ENCODE peak calls at places on chromosomes 1 and 21, in five cellular contexts. V is BJ, Y is osteocyte, F is fibroblast of the aortic adventitia, U is heart right ventricle. Q is an unnamed sample.

GRCh38 chr21:45926281-45926680 is 55.3 kb upstream of the COL6A1 start:
- DNase-seq in Y (no peak), V (no peak), F (peak), U (no peak), Q (no peak)

GRCh38 chr1:9843576-9843945 is 19.8 kb upstream of the CLSTN1 start:
- DNase-seq in Y (no peak), U (no peak), V (no peak), F (no peak), Q (no peak)

GRCh38 chr1:56180806-56181205 is 398.6 kb downstream of the PLPP3 start:
- DNase-seq in V (no peak), Y (no peak), F (peak), U (no peak), Q (no peak)

GRCh38 chr21:44871576-44872265 is 1.8 kb downstream of the PTTG1IP start:
- DNase-seq in V (peak), Y (no peak), F (peak), U (no peak), Q (peak)

GRCh38 chr1:205593967-205594366 is 37.8 kb downstream of the ELK4 start:
- DNase-seq in V (no peak), F (no peak), Y (peak), U (no peak), Q (peak)

GRCh38 chr1:206970406-206970805 is at the start of gene FCAMR:
- DNase-seq in F (no peak), Y (no peak), V (no peak), U (no peak), Q (no peak)

GRCh38 chr1:11858158-11858557 is 587 bp downstream of the NPPB start:
- DNase-seq in Y (no peak), V (no peak), U (no peak), F (no peak), Q (no peak)

GRCh38 chr21:19022978-19023377 is 619.4 kb upstream of the TMPRSS15 start:
- DNase-seq in V (no peak), F (no peak), U (no peak), Y (no peak), Q (no peak)

GRCh38 chr1:218481116-218481775 is 136.1 kb downstream of the TGFB2 start:
- DNase-seq in F (peak), U (no peak), Y (no peak), V (no peak), Q (no peak)

GRCh38 chr1:19831441-19831840 is 16.4 kb upstream of the RNF186 start:
- DNase-seq in V (no peak), U (no peak), Y (no peak), F (no peak), Q (no peak)

GRCh38 chr1:207828046-207828445 is 76.2 kb downstream of the CD46 start:
- DNase-seq in V (no peak), Y (no peak), F (no peak), U (no peak), Q (no peak)

GRCh38 chr1:67874501-67875111 is 41.3 kb upstream of the GNG12 start:
- DNase-seq in U (no peak), V (no peak), Y (no peak), F (no peak), Q (no peak)

GRCh38 chr1:86447198-86447790 is 21.4 kb upstream of the CLCA1 start:
- DNase-seq in V (no peak), F (no peak), U (no peak), Y (no peak), Q (no peak)

GRCh38 chr1:78275456-78275855 is 215.3 kb upstream of the PTGFR start:
- DNase-seq in F (peak), Y (no peak), U (no peak), V (no peak), Q (no peak)

GRCh38 chr1:78279051-78279450 is 211.7 kb upstream of the PTGFR start:
- DNase-seq in F (peak), U (no peak), Y (no peak), V (peak), Q (no peak)

GRCh38 chr1:78274814-78275213 is 216.0 kb upstream of the PTGFR start:
- DNase-seq in V (no peak), F (peak), U (no peak), Y (no peak), Q (no peak)

GRCh38 chr1:78277253-78277652 is 213.5 kb upstream of the PTGFR start:
- DNase-seq in V (no peak), U (no peak), Y (no peak), F (peak), Q (no peak)

DNA sequence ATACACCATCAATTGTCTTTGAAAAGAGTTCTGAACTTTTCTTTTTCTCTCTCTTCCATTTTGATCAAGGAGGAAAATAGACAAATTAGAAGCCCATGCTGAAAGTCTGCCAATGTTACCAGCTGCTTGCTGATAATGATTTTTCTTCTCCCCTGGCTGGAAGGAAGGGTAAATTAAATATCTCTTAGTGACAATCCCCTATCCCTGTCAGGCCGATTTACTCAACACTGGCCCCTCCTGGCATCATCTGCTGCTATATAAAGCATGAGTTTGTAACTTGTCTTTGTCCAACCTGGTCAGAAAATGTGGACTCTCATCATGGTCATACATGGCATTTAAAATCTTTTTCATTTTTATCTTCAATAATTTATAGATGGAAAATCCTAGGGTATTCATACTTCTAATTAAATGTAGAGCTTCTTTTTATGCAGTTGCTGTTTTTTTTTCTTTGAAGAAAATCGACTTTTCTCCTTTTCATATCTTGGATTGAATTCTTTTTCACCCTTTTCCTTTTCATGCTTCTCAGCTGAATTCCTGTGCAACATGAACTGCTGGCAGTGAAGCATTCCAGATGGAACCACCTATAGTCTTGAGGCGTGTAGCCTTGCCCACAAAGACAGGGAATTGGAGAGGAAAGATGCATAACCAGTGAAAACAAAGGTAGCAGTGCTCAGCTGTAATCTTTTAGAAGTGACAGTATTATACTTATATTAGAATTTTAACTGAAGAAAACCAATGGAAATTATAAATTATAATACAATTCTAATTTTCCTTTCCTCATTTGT is 214.7 kb upstream of the PTGFR start:
- DNase-seq in U (no peak), F (peak), Y (no peak), V (no peak), Q (no peak)
- TF ChIP-seq CTCF in U (no peak), F (no peak), Y (no peak), V (no peak), Q (no peak)

GRCh38 chr1:198651685-198652400 is 13.0 kb downstream of the PTPRC start:
- DNase-seq in U (no peak), Y (no peak), F (no peak), V (no peak), Q (no peak)
- TF ChIP-seq CTCF in U (no peak), Y (no peak), F (no peak), V (no peak), Q (no peak)

DNA sequence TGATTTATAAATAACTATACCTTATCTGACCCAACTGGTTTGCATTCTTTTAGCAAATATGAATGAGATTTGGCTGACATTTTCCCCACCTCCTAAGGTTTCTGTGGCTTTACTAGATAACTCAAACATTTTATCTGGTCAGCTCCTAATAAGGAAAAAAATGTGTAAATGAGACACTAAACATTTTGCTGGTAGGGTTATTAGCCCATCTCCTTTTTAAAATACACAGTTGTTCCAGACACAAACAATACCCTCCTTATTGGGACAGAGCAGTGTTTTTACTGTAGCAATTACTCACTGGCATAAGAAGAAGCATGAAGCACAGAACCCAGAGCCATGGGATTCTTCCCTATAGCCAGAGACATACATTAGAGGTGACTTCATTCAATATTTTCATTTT is 53.8 kb upstream of the NUF2 start:
- DNase-seq in U (no peak), V (no peak), F (no peak), Y (no peak), Q (no peak)
- TF ChIP-seq CTCF in U (no peak), V (no peak), F (no peak), Y (no peak), Q (no peak)

GRCh38 chr1:17721444-17721843 is 33.7 kb upstream of the ACTL8 start:
- DNase-seq in F (no peak), V (no peak), Y (no peak), U (no peak), Q (no peak)

GRCh38 chr1:17724150-17724549 is 31.0 kb upstream of the ACTL8 start:
- DNase-seq in F (no peak), Y (no peak), V (no peak), U (no peak), Q (no peak)

GRCh38 chr1:17725084-17725718 is 29.9 kb upstream of the ACTL8 start:
- DNase-seq in Y (no peak), V (no peak), U (no peak), F (no peak), Q (no peak)

GRCh38 chr1:17725811-17726582 is 29.1 kb upstream of the ACTL8 start:
- DNase-seq in Y (no peak), V (no peak), U (no peak), F (no peak), Q (no peak)

DNA sequence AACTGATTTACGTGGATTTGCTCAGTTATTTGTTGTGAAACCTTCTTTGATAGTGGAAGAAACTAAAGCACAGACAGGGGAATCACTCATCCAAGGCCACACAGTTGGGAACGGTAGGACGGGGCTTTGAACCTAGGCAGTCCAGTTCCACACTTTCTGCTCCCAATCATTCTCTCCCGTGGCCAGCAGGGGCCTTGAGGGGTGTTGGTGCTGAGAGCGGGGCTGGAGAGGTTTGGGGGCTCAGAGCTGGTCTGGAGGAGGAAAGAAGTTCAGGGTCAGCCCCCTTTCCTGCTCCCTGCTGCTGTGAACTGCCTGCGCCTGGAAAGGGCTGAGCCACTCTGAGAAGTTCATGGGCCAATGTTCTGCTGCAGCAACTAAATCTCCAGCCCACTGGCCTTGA is 31.4 kb upstream of the ACTL8 start:
- DNase-seq in F (no peak), U (no peak), V (no peak), Y (no peak), Q (no peak)
- TF ChIP-seq CTCF in F (peak), U (no peak), V (peak), Y (no peak), Q (no peak)

GRCh38 chr1:230303069-230303468 is 123.1 kb downstream of the PGBD5 start:
- DNase-seq in F (no peak), U (no peak), Y (no peak), V (no peak), Q (no peak)
- TF ChIP-seq CTCF in F (no peak), U (no peak), Y (peak), V (no peak), Q (no peak)

DNA sequence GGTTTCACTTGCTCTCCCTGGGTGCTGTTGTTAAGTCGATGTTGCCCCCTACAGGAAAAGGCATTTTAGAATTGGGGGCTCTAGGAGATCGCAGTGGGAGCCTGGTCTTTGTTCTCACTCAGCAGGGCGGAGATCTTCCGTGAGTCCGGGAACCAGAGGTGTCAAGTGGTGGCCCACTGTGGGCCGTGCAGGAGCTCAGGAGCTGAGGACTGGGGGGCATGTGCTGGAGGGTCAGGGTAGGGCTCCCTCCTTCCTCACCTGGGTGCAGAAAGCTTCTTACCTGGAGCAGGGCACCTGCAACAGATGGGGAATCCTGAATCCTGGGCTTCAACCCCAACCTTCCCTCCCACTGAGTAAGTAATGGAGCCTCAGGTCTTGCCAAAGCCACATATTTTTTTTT is 392.7 kb downstream of the NPHP4 start:
- DNase-seq in Y (peak), V (no peak), F (no peak), U (no peak), Q (no peak)
- TF ChIP-seq CTCF in Y (no peak), V (no peak), F (no peak), U (no peak), Q (no peak)

DNA sequence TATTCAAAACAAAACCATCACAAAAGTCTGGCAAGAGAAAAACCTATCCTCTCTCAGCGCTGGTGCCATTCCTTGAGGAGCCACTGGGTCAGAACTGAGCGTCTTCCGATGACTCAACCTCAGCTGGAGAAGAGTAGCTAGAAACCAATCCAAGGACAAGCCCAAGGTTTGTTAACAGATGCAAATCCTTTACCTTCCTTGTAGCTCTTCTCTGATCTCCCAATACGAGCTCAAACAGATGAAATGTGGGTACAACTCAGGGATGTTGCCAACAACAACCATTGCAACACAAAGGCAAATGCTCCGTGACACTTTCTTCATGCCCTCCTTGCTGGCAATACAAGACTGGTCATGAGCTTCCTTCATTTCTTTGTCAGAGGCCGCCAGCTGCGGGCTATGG is 337.1 kb downstream of the SIPA1L2 start:
- DNase-seq in U (no peak), V (no peak), Y (no peak), F (no peak), Q (no peak)
- TF ChIP-seq CTCF in U (no peak), V (no peak), Y (no peak), F (no peak), Q (no peak)

GRCh38 chr1:16094453-16095158 is 21.2 kb upstream of the FAM131C start:
- DNase-seq in Y (no peak), F (no peak), V (no peak), U (no peak), Q (no peak)
- TF ChIP-seq CTCF in Y (no peak), F (no peak), V (no peak), U (no peak), Q (no peak)

GRCh38 chr1:40161888-40162397 is 756 bp downstream of the RLF start:
- DNase-seq in U (no peak), V (no peak), F (peak), Y (no peak), Q (no peak)
- TF ChIP-seq CTCF in U (no peak), V (peak), F (no peak), Y (no peak), Q (no peak)

GRCh38 chr1:202237052-202237451 is 43.5 kb downstream of the LGR6 start:
- DNase-seq in U (no peak), Y (no peak), F (no peak), V (no peak), Q (peak)
- TF ChIP-seq CTCF in U (no peak), Y (peak), F (peak), V (peak), Q (peak)

Q was measured in coronary artery.